ENCODE peak calls at places on chromosomes 4 and X, in ten cellular contexts. E is SW480, H is cardiac fibroblast, Z is AML-193, R is astrocyte of the cerebellum, A is endothelial cell, G is T-helper 2 cell, N is mammary epithelial cell, Y is GM20000, F is pons. C is an unnamed sample.
A peak's percentile ranks its signal among the peaks of the same experiment; 100 is the strongest.

GRCh38 chr4:147581601-147582350 is 35.4 kb upstream of the TMEM184C start:
- DNase-seq in E (no peak), H (peak; percentile 51), Z (no peak), R (no peak), A (no peak), G (no peak), N (peak; percentile 64), Y (no peak), F (no peak), C (no peak)

GRCh38 chr4:105196523-105197145 is 50.0 kb downstream of the TET2 start:
- DNase-seq in E (no peak), H (peak; percentile 15), Z (peak; percentile 81), R (no peak), A (no peak), G (no peak), N (no peak), Y (no peak), F (peak; percentile 73), C (no peak)

GRCh38 chrX:97074400-97074799 is 190.7 kb downstream of the RPA4 start:
- DNase-seq in E (no peak), H (no peak), Z (no peak), R (peak; percentile 9), A (no peak), G (no peak), N (no peak), Y (no peak), F (no peak), C (no peak)

GRCh38 chr4:118989098-118990080 is 100.7 kb downstream of the SYNPO2 start:
- DNase-seq in E (no peak), H (peak; percentile 54), Z (no peak), R (no peak), A (no peak), G (no peak), N (peak; percentile 99), Y (no peak), F (no peak), C (no peak)

GRCh38 chr4:182225257-182225852 is 17.8 kb upstream of the TENM3 start:
- DNase-seq in E (no peak), H (no peak), Z (no peak), R (no peak), A (no peak), G (no peak), N (no peak), Y (no peak), F (no peak), C (no peak)

GRCh38 chr4:82469776-82470345 is 39.5 kb downstream of the ENOPH1 start:
- DNase-seq in E (peak; percentile 4), H (peak; percentile 64), Z (no peak), R (no peak), A (no peak), G (no peak), N (peak; percentile 6), Y (no peak), F (peak; percentile 81), C (no peak)

GRCh38 chr4:6402566-6403399 is 69.6 kb downstream of the PPP2R2C start:
- DNase-seq in E (no peak), H (no peak), Z (no peak), R (no peak), A (no peak), G (no peak), N (no peak), Y (no peak), F (no peak), C (no peak)

GRCh38 chr4:82753238-82753637 is 45.4 kb downstream of the SCD5 start:
- DNase-seq in E (no peak), H (no peak), Z (no peak), R (no peak), A (no peak), G (no peak), N (peak; percentile 64), Y (no peak), F (peak; percentile 64), C (no peak)

GRCh38 chrX:154397888-154398667 is at the start of gene RPL10:
- DNase-seq in E (peak; percentile 96), H (peak; percentile 98), Z (peak; percentile 84), R (peak; percentile 91), A (peak; percentile 83), G (peak; percentile 63), N (peak; percentile 94), Y (peak; percentile 91), F (peak; percentile 95), C (peak; percentile 94)

GRCh38 chr4:124118061-124118460 is 594.5 kb downstream of the ANKRD50 start:
- DNase-seq in E (no peak), H (no peak), Z (no peak), R (no peak), A (no peak), G (no peak), N (no peak), Y (no peak), F (no peak), C (no peak)

GRCh38 chr4:136103616-136104015 is 1428.7 kb downstream of the PCDH18 start:
- DNase-seq in E (no peak), H (peak; percentile 0), Z (no peak), R (peak; percentile 3), A (no peak), G (no peak), N (no peak), Y (no peak), F (peak; percentile 36), C (no peak)

GRCh38 chr4:188132232-188132631 is 7.0 kb upstream of the TRIML1 start:
- DNase-seq in E (no peak), H (no peak), Z (no peak), R (no peak), A (no peak), G (no peak), N (no peak), Y (no peak), F (no peak), C (no peak)

GRCh38 chrX:139750390-139750789 is 42.4 kb upstream of the MCF2 start:
- DNase-seq in E (no peak), H (peak; percentile 3), Z (no peak), R (no peak), A (no peak), G (no peak), N (no peak), Y (no peak), F (no peak), C (no peak)

GRCh38 chr4:183399166-183399565 is 45.3 kb upstream of the CDKN2AIP start:
- DNase-seq in E (no peak), H (no peak), Z (no peak), R (no peak), A (no peak), G (no peak), N (no peak), Y (peak; percentile 21), F (no peak), C (no peak)

GRCh38 chr4:4859010-4859798 is at the start of gene MSX1:
- DNase-seq in E (peak; percentile 82), H (peak; percentile 83), Z (peak; percentile 68), R (peak; percentile 64), A (peak; percentile 92), G (no peak), N (peak; percentile 82), Y (peak; percentile 93), F (peak; percentile 83), C (peak; percentile 65)

GRCh38 chr4:175453456-175453855 is 358.6 kb downstream of the GPM6A start:
- DNase-seq in E (no peak), H (peak; percentile 5), Z (no peak), R (no peak), A (no peak), G (no peak), N (no peak), Y (no peak), F (no peak), C (no peak)

GRCh38 chr4:182802621-182803020 is 114.6 kb downstream of the DCTD start:
- DNase-seq in E (no peak), H (no peak), Z (no peak), R (no peak), A (no peak), G (no peak), N (no peak), Y (no peak), F (no peak), C (no peak)

GRCh38 chr4:107114059-107114458 is 77.9 kb upstream of the DKK2 start:
- DNase-seq in E (no peak), H (no peak), Z (no peak), R (no peak), A (no peak), G (no peak), N (no peak), Y (no peak), F (no peak), C (no peak)

GRCh38 chr4:40056722-40057539 is at the start of gene N4BP2:
- DNase-seq in E (peak; percentile 63), H (peak; percentile 88), Z (peak; percentile 69), R (peak; percentile 31), A (peak; percentile 89), G (peak; percentile 50), N (peak; percentile 76), Y (peak; percentile 90), F (peak; percentile 60), C (peak; percentile 72)